ENCODE peak calls at places on chromosomes 2 and 18, in nine cellular contexts. N is lung, D is GOT3, S is NCI-H1092 treated with DMSO at 0.1 percent for 48 hours, R is H9, G is T-helper 2 cell, K is RPMI7951, O is NCI-H460, W is T-cell. P is an unnamed sample.

GRCh38 chr2:170610615-170611014 is 104.5 kb upstream of the SP5 start:
- DNase-seq in N (no peak), D (no peak), O (no peak), S (no peak), R (no peak), G (no peak), K (no peak), W (no peak), P (peak; percentile 11)

GRCh38 chr2:182134201-182134600 is 148.5 kb downstream of the PPP1R1C start:
- DNase-seq in R (no peak), K (no peak), G (no peak), N (no peak), S (no peak), D (no peak), O (no peak), W (no peak), P (no peak)

GRCh38 chr18:24987933-24988840 is 363.8 kb downstream of the ZNF521 start:
- DNase-seq in R (peak; percentile 43), D (no peak), K (no peak), S (no peak), W (no peak), G (no peak), O (no peak), N (no peak), P (no peak)

GRCh38 chr2:203533696-203534471 is 1.2 kb downstream of the RAPH1 start:
- DNase-seq in G (peak; percentile 84), D (no peak), R (no peak), O (peak; percentile 67), K (peak; percentile 66), S (no peak), N (no peak), W (no peak), P (peak; percentile 41)

GRCh38 chr2:174235680-174236079 is 12.7 kb downstream of the OLA1 start:
- DNase-seq in S (no peak), W (no peak), K (no peak), R (no peak), O (no peak), G (no peak), N (no peak), D (no peak), P (no peak)

GRCh38 chr2:230798769-230799399 is 65.9 kb upstream of the ITM2C start:
- DNase-seq in D (no peak), R (no peak), G (peak; percentile 73), K (peak; percentile 59), S (peak; percentile 15), W (peak; percentile 48), N (peak; percentile 36), O (peak; percentile 60), P (peak; percentile 69)

GRCh38 chr18:9916067-9916684 is 2.4 kb downstream of the VAPA start:
- DNase-seq in R (no peak), K (no peak), G (no peak), S (no peak), O (no peak), N (no peak), D (no peak), W (no peak), P (no peak)

GRCh38 chr2:191833356-191833755 is 13.5 kb downstream of the CAVIN2 start:
- DNase-seq in D (no peak), G (no peak), R (no peak), O (no peak), S (no peak), W (no peak), K (no peak), N (no peak), P (no peak)

GRCh38 chr2:225487901-225488416 is 88.4 kb downstream of the NYAP2 start:
- DNase-seq in S (no peak), W (no peak), N (no peak), O (no peak), R (no peak), D (no peak), G (no peak), K (no peak), P (peak; percentile 6)

GRCh38 chr18:62458868-62459716 is 63.7 kb upstream of the ZCCHC2 start:
- DNase-seq in K (no peak), W (no peak), O (no peak), D (no peak), R (no peak), N (peak; percentile 9), G (no peak), S (no peak), P (no peak)

GRCh38 chr2:134866498-134867099 is 28.2 kb downstream of the ACMSD start:
- DNase-seq in N (no peak), K (peak; percentile 61), S (no peak), G (no peak), D (no peak), W (no peak), R (no peak), O (no peak), P (no peak)

GRCh38 chr2:36535099-36535498 is 62.9 kb downstream of the FEZ2 start:
- DNase-seq in G (no peak), W (no peak), O (no peak), N (no peak), R (no peak), S (no peak), D (no peak), K (no peak), P (no peak)

GRCh38 chr18:13661779-13662271 is 64.5 kb downstream of the FAM210A start:
- DNase-seq in N (no peak), O (no peak), S (no peak), G (no peak), W (no peak), R (no peak), D (no peak), K (no peak), P (no peak)

GRCh38 chr2:42874838-42875801 is 82.7 kb upstream of the HAAO start:
- DNase-seq in N (no peak), W (no peak), R (peak; percentile 48), G (no peak), O (no peak), S (no peak), K (no peak), D (no peak), P (no peak)

GRCh38 chr2:232354069-232354468 is 24.5 kb upstream of the ALPP start:
- DNase-seq in N (no peak), R (no peak), S (no peak), K (no peak), D (no peak), O (no peak), G (no peak), W (no peak), P (no peak)

GRCh38 chr2:64327129-64327509 is 126.8 kb upstream of the LGALSL start:
- DNase-seq in G (no peak), W (no peak), K (no peak), R (no peak), O (no peak), D (no peak), S (no peak), N (no peak), P (no peak)

GRCh38 chr2:74100254-74101216 is 47.2 kb downstream of the BOLA3 start:
- DNase-seq in G (no peak), S (no peak), R (peak; percentile 22), W (no peak), K (no peak), N (peak; percentile 75), D (no peak), O (no peak), P (no peak)

GRCh38 chr2:52976132-52976949 is 791.3 kb upstream of the CHAC2 start:
- DNase-seq in W (no peak), S (no peak), O (peak; percentile 52), R (peak; percentile 51), D (no peak), N (no peak), G (peak; percentile 80), K (no peak), P (peak; percentile 10)

GRCh38 chr2:118705032-118705431 is 142.4 kb downstream of the EN1 start:
- DNase-seq in R (no peak), O (no peak), D (no peak), N (no peak), K (peak; percentile 18), W (no peak), G (no peak), S (no peak), P (no peak)

GRCh38 chr2:227862227-227862740 is 9.1 kb upstream of the DAW1 start:
- DNase-seq in R (no peak), N (no peak), S (peak; percentile 20), D (no peak), K (peak; percentile 45), G (peak; percentile 22), W (no peak), O (peak; percentile 84), P (peak; percentile 67)

GRCh38 chr18:44859751-44860458 is 179.2 kb downstream of the SETBP1 start:
- DNase-seq in K (no peak), G (no peak), W (no peak), R (no peak), O (no peak), S (peak; percentile 72), N (no peak), D (no peak), P (no peak)

GRCh38 chr2:122740594-122740948 is 985.1 kb downstream of the TSN start:
- DNase-seq in W (no peak), O (no peak), G (no peak), N (no peak), R (no peak), S (no peak), K (no peak), D (no peak), P (no peak)

GRCh38 chr2:112150447-112150846 is 12.3 kb downstream of the FBLN7 start:
- DNase-seq in W (no peak), D (peak; percentile 18), S (no peak), N (no peak), R (no peak), O (no peak), G (no peak), K (peak; percentile 97), P (no peak)

GRCh38 chr2:98372121-98372520 is 25.9 kb downstream of the CNGA3 start:
- DNase-seq in R (no peak), G (no peak), K (no peak), D (no peak), N (no peak), S (no peak), W (no peak), O (no peak), P (no peak)

GRCh38 chr2:98972582-98973167 is 36.6 kb upstream of the CRACDL start:
- DNase-seq in N (no peak), S (no peak), R (no peak), W (no peak), D (no peak), O (no peak), G (no peak), K (no peak), P (no peak)

GRCh38 chr2:121243821-121244460 is 41.1 kb downstream of the TFCP2L1 start:
- DNase-seq in W (no peak), G (no peak), D (no peak), S (no peak), N (no peak), O (no peak), K (no peak), R (no peak), P (no peak)

GRCh38 chr2:197309369-197310231 is 980 bp downstream of the ANKRD44 start:
- DNase-seq in N (peak; percentile 37), R (peak; percentile 47), W (peak; percentile 57), D (no peak), K (no peak), G (peak; percentile 75), S (peak; percentile 19), O (no peak), P (peak; percentile 22)

GRCh38 chr2:54967269-54967668 is 83.0 kb downstream of the RTN4 start:
- DNase-seq in S (no peak), O (no peak), N (no peak), D (no peak), G (no peak), W (no peak), K (no peak), R (no peak), P (peak; percentile 64)

GRCh38 chr2:99729104-99729503 is 239.3 kb upstream of the REV1 start:
- DNase-seq in W (no peak), G (no peak), N (no peak), S (no peak), D (no peak), R (no peak), K (peak; percentile 28), O (no peak), P (no peak)

GRCh38 chr2:96636772-96637171 is 1.3 kb downstream of the KANSL3 start:
- DNase-seq in D (no peak), G (no peak), O (no peak), S (no peak), R (no peak), K (peak; percentile 31), N (no peak), W (no peak), P (peak; percentile 17)

GRCh38 chr2:170648037-170648436 is 67.1 kb upstream of the SP5 start:
- DNase-seq in N (no peak), S (no peak), W (no peak), K (no peak), O (no peak), D (no peak), R (no peak), G (no peak), P (no peak)